ENCODE peak calls at places on chromosomes 13 and 19, in five cellular contexts. G is cardiac muscle cell, Z is anterior cingulate cortex, W is Peyer's patch, X is AG04450. J is an unnamed sample.
A peak's percentile ranks its signal among the peaks of the same experiment; 100 is the strongest.

GRCh38 chr19:51980116-51980736 is 6.4 kb downstream of the ZNF350 start:
- DNase-seq in Z (no peak), G (no peak), X (no peak), W (no peak), J (no peak)

GRCh38 chr13:102580552-102581169 is 16.1 kb upstream of the TPP2 start:
- DNase-seq in Z (no peak), X (peak; percentile 50), W (peak; percentile 52), G (peak; percentile 66), J (peak; percentile 20)

GRCh38 chr19:9819590-9819898 is 665 bp upstream of the FBXL12 start:
- DNase-seq in X (no peak), W (no peak), G (no peak), Z (no peak), J (no peak)

GRCh38 chr19:2813235-2814160 is 6.2 kb upstream of the ZNF554 start:
- DNase-seq in W (no peak), Z (no peak), G (no peak), X (no peak), J (no peak)

GRCh38 chr13:49184621-49185020 is 35.5 kb upstream of the MLNR start:
- DNase-seq in W (no peak), X (no peak), Z (no peak), G (no peak), J (no peak)

GRCh38 chr13:53004605-53005004 is 24.0 kb upstream of the OLFM4 start:
- DNase-seq in W (no peak), G (no peak), Z (no peak), X (no peak), J (no peak)

GRCh38 chr13:76677047-76677446 is 209.2 kb downstream of the KCTD12 start:
- DNase-seq in G (no peak), X (no peak), W (no peak), Z (no peak), J (no peak)

GRCh38 chr13:100644328-100644727 is 30.3 kb downstream of the TMTC4 start:
- DNase-seq in X (peak; percentile 16), G (no peak), W (no peak), Z (no peak), J (no peak)

GRCh38 chr19:4472174-4472974 is at the start of gene HDGFL2:
- DNase-seq in G (no peak), W (no peak), Z (no peak), X (no peak), J (no peak)

GRCh38 chr19:22326219-22326618 is 40.0 kb downstream of the ZNF729 start:
- DNase-seq in X (no peak), W (no peak), G (no peak), Z (no peak), J (no peak)

GRCh38 chr13:60329221-60329983 is 67.6 kb upstream of the TDRD3 start:
- DNase-seq in G (peak; percentile 74), W (peak; percentile 49), Z (no peak), X (no peak), J (peak; percentile 53)

GRCh38 chr13:104315606-104316005 is 1249.4 kb upstream of the SLC10A2 start:
- DNase-seq in W (no peak), G (no peak), X (peak; percentile 85), Z (no peak), J (no peak)

GRCh38 chr19:57382806-57383488 is 6.7 kb upstream of the ZNF548 start:
- DNase-seq in G (no peak), W (no peak), Z (no peak), X (no peak), J (no peak)

GRCh38 chr19:43501661-43502418 is 2.7 kb downstream of the PHLDB3 start:
- DNase-seq in G (no peak), Z (no peak), W (no peak), X (no peak), J (no peak)

GRCh38 chr19:34088292-34088691 is 84.0 kb upstream of the LSM14A start:
- DNase-seq in G (no peak), W (no peak), X (no peak), Z (no peak), J (no peak)

GRCh38 chr19:681029-681626 is 4.9 kb downstream of the FSTL3 start:
- DNase-seq in W (peak; percentile 94), Z (no peak), X (no peak), G (no peak), J (peak; percentile 94)

GRCh38 chr13:36966404-36966803 is 32.7 kb downstream of the ALG5 start:
- DNase-seq in X (no peak), W (no peak), G (no peak), Z (no peak), J (no peak)

GRCh38 chr13:50026788-50027473 is 11.7 kb downstream of the KCNRG start:
- DNase-seq in X (no peak), Z (no peak), G (no peak), W (no peak), J (no peak)

GRCh38 chr13:62158520-62158919 is 742.9 kb upstream of the PCDH20 start:
- DNase-seq in Z (no peak), W (no peak), G (no peak), X (no peak), J (no peak)

GRCh38 chr19:15112385-15112784 is 5.2 kb downstream of the SYDE1 start:
- DNase-seq in X (no peak), W (no peak), G (no peak), Z (no peak), J (no peak)

GRCh38 chr19:50646074-50646807 is 3.0 kb upstream of the C19orf81 start:
- DNase-seq in G (no peak), W (no peak), Z (no peak), X (no peak), J (no peak)

J was measured in HEK293T.